ENCODE peak calls at places on chromosomes 5 and 9, in six cellular contexts. One of them, this sample, is unnamed.
A peak's percentile ranks its signal among the peaks of the same experiment; 100 is the strongest.

GRCh38 chr5:139386039-139386438 is 2.9 kb upstream of the SLC23A1 start:
- DNase-seq in K562: no peak
- DNase-seq in GM12878: no peak
- DNase-seq in SK-N-SH: no peak
- DNase-seq in HepG2: no peak
- DNase-seq in HCT116: no peak
- DNase-seq in this sample: no peak

GRCh38 chr9:107443786-107444185 is 45.8 kb downstream of the KLF4 start:
- DNase-seq in SK-N-SH: no peak
- DNase-seq in GM12878: no peak
- DNase-seq in HepG2: no peak
- DNase-seq in K562: no peak
- DNase-seq in HCT116: no peak
- DNase-seq in this sample: no peak

GRCh38 chr9:91060520-91061343 is 259.1 kb downstream of the SYK start:
- DNase-seq in GM12878: no peak
- DNase-seq in HepG2: peak; percentile 94
- DNase-seq in SK-N-SH: no peak
- DNase-seq in HCT116: no peak
- DNase-seq in K562: no peak
- DNase-seq in this sample: peak; percentile 8

GRCh38 chr5:60843693-60844428 is at the start of gene ELOVL7:
- DNase-seq in SK-N-SH: peak; percentile 87
- DNase-seq in GM12878: no peak
- DNase-seq in HCT116: peak; percentile 66
- DNase-seq in HepG2: peak; percentile 59
- DNase-seq in K562: peak; percentile 77
- DNase-seq in this sample: peak; percentile 92

GRCh38 chr5:66242050-66242449 is 98.0 kb downstream of the SREK1 start:
- DNase-seq in SK-N-SH: no peak
- DNase-seq in K562: no peak
- DNase-seq in HepG2: no peak
- DNase-seq in HCT116: no peak
- DNase-seq in GM12878: no peak
- DNase-seq in this sample: no peak

GRCh38 chr9:37417252-37417803 is 5.2 kb upstream of the GRHPR start:
- DNase-seq in HepG2: peak; percentile 18
- DNase-seq in K562: no peak
- DNase-seq in HCT116: no peak
- DNase-seq in SK-N-SH: no peak
- DNase-seq in GM12878: no peak
- DNase-seq in this sample: no peak

GRCh38 chr9:93058357-93059096 is at the start of gene SUSD3:
- DNase-seq in HCT116: peak; percentile 39
- DNase-seq in SK-N-SH: peak; percentile 97
- DNase-seq in HepG2: peak; percentile 54
- DNase-seq in K562: peak; percentile 94
- DNase-seq in GM12878: peak; percentile 60
- DNase-seq in this sample: peak; percentile 53

GRCh38 chr5:66222455-66222854 is 78.4 kb downstream of the SREK1 start:
- DNase-seq in HCT116: no peak
- DNase-seq in SK-N-SH: no peak
- DNase-seq in K562: no peak
- DNase-seq in HepG2: no peak
- DNase-seq in GM12878: peak; percentile 13
- DNase-seq in this sample: no peak

GRCh38 chr5:158819840-158820620 is 279.7 kb downstream of the EBF1 start:
- DNase-seq in GM12878: peak; percentile 77
- DNase-seq in SK-N-SH: no peak
- DNase-seq in HCT116: no peak
- DNase-seq in HepG2: no peak
- DNase-seq in K562: no peak
- DNase-seq in this sample: no peak

GRCh38 chr9:92350129-92350739 is 24.5 kb downstream of the CENPP start:
- DNase-seq in HepG2: no peak
- DNase-seq in HCT116: no peak
- DNase-seq in GM12878: no peak
- DNase-seq in K562: no peak
- DNase-seq in SK-N-SH: no peak
- DNase-seq in this sample: no peak

GRCh38 chr5:108119123-108119522 is 262.8 kb downstream of the FBXL17 start:
- DNase-seq in GM12878: no peak
- DNase-seq in K562: no peak
- DNase-seq in SK-N-SH: no peak
- DNase-seq in HCT116: no peak
- DNase-seq in HepG2: no peak
- DNase-seq in this sample: no peak

GRCh38 chr9:95085861-95086563 is 231.5 kb downstream of the FANCC start:
- DNase-seq in SK-N-SH: no peak
- DNase-seq in HCT116: no peak
- DNase-seq in GM12878: no peak
- DNase-seq in K562: no peak
- DNase-seq in HepG2: no peak
- DNase-seq in this sample: no peak

GRCh38 chr5:173326501-173326960 is 1.7 kb downstream of the STC2 start:
- DNase-seq in HCT116: no peak
- DNase-seq in HepG2: no peak
- DNase-seq in SK-N-SH: no peak
- DNase-seq in GM12878: no peak
- DNase-seq in K562: peak; percentile 18
- DNase-seq in this sample: no peak

GRCh38 chr5:132962429-132962928 is 955 bp downstream of the AFF4 start:
- DNase-seq in SK-N-SH: peak; percentile 56
- DNase-seq in K562: peak; percentile 47
- DNase-seq in HCT116: peak; percentile 32
- DNase-seq in GM12878: no peak
- DNase-seq in HepG2: peak; percentile 34
- DNase-seq in this sample: no peak

GRCh38 chr9:29322240-29322639 is 1749.0 kb upstream of the C9orf72 start:
- DNase-seq in HCT116: no peak
- DNase-seq in GM12878: peak; percentile 15
- DNase-seq in HepG2: no peak
- DNase-seq in SK-N-SH: no peak
- DNase-seq in K562: no peak
- DNase-seq in this sample: no peak

GRCh38 chr5:122454522-122454921 is 142.5 kb downstream of the SNCAIP start:
- DNase-seq in GM12878: no peak
- DNase-seq in HCT116: no peak
- DNase-seq in K562: no peak
- DNase-seq in SK-N-SH: no peak
- DNase-seq in HepG2: no peak
- DNase-seq in this sample: no peak

GRCh38 chr9:110797611-110798010 is 129.0 kb downstream of the MUSK start:
- DNase-seq in HCT116: no peak
- DNase-seq in HepG2: no peak
- DNase-seq in GM12878: no peak
- DNase-seq in K562: no peak
- DNase-seq in SK-N-SH: no peak
- DNase-seq in this sample: no peak

GRCh38 chr9:126334626-126335621 is 8.3 kb downstream of the MVB12B start:
- DNase-seq in HCT116: no peak
- DNase-seq in SK-N-SH: no peak
- DNase-seq in GM12878: no peak
- DNase-seq in K562: no peak
- DNase-seq in HepG2: peak; percentile 99
- DNase-seq in this sample: no peak

GRCh38 chr9:2972475-2972874 is 128.6 kb upstream of the PUM3 start:
- DNase-seq in SK-N-SH: no peak
- DNase-seq in HCT116: no peak
- DNase-seq in HepG2: no peak
- DNase-seq in K562: no peak
- DNase-seq in GM12878: no peak
- DNase-seq in this sample: no peak

GRCh38 chr9:463455-464125 is 248.9 kb downstream of the DOCK8 start:
- DNase-seq in K562: no peak
- DNase-seq in GM12878: no peak
- DNase-seq in HepG2: peak; percentile 47
- DNase-seq in HCT116: no peak
- DNase-seq in SK-N-SH: no peak
- DNase-seq in this sample: no peak

GRCh38 chr9:131618071-131618479 is 72.8 kb downstream of the PRRT1B start:
- DNase-seq in HCT116: no peak
- DNase-seq in K562: no peak
- DNase-seq in GM12878: no peak
- DNase-seq in HepG2: peak; percentile 78
- DNase-seq in SK-N-SH: peak; percentile 77
- DNase-seq in this sample: no peak

GRCh38 chr5:135319928-135320606 is 79.0 kb downstream of the MACROH2A1 start:
- DNase-seq in SK-N-SH: no peak
- DNase-seq in HCT116: no peak
- DNase-seq in HepG2: no peak
- DNase-seq in GM12878: no peak
- DNase-seq in K562: no peak
- DNase-seq in this sample: peak; percentile 56

GRCh38 chr5:117207088-117207668 is 632.6 kb upstream of the SEMA6A start:
- DNase-seq in K562: no peak
- DNase-seq in GM12878: no peak
- DNase-seq in HepG2: no peak
- DNase-seq in SK-N-SH: no peak
- DNase-seq in HCT116: no peak
- DNase-seq in this sample: no peak

GRCh38 chr9:110114888-110115259 is 93.1 kb downstream of the C9orf152 start:
- DNase-seq in HCT116: no peak
- DNase-seq in HepG2: no peak
- DNase-seq in SK-N-SH: no peak
- DNase-seq in GM12878: no peak
- DNase-seq in K562: no peak
- DNase-seq in this sample: no peak

GRCh38 chr5:95903838-95904237 is 57.8 kb downstream of the ELL2 start:
- DNase-seq in HepG2: no peak
- DNase-seq in GM12878: no peak
- DNase-seq in SK-N-SH: no peak
- DNase-seq in K562: no peak
- DNase-seq in HCT116: no peak
- DNase-seq in this sample: no peak

GRCh38 chr5:73096239-73096575 is 24.2 kb upstream of the TMEM171 start:
- DNase-seq in GM12878: no peak
- DNase-seq in SK-N-SH: no peak
- DNase-seq in HCT116: no peak
- DNase-seq in HepG2: no peak
- DNase-seq in K562: no peak
- DNase-seq in this sample: no peak

DNA sequence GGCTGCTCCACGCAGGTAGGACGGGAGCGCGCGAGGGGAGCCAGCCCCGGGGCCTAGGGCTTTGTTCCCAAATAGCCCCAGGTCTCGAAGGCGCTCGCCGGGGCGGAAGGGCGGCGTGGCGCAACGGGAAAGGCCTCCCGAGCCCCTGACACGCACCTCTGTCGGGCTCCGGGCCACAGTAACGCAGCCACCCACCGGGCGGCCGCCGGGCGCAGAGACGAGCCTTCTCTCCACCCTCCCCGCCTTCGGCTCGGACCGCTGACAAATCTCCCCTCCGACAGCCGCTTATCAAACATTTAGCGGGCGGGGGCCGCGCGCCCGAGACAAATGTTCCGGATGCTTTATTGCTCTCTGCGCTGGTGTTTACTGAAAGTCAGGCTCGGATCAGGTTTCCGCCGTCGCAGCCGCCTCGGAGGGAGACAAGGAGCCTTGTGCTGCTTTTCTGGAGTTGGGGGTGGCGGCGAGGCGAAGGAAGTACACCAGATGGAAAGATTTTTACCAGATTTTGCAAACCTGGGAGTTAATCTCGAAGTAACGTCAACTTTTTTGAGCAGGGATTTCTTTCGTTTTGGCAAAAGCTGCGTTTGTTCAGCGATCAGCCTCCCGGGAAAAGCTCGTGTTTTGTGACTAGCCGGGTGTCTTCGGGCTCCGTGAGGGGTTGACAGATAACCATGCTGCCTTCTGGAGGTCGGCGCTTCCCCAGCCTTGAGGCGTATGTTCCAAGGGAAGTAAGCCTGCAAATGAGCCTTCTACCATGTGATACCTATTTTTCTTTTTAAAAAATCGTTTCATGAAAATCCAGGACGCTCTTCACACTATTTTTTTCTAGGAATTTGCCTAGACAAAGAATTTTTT is 956 bp downstream of the RGMB start:
- DNase-seq in HCT116: no peak
- DNase-seq in SK-N-SH: peak; percentile 70
- DNase-seq in HepG2: peak; percentile 61
- DNase-seq in K562: no peak
- DNase-seq in GM12878: no peak
- DNase-seq in this sample: peak; percentile 76
- TF ChIP-seq POLR2AphosphoS5 in HCT116: no peak
- TF ChIP-seq POLR2AphosphoS5 in SK-N-SH: no peak
- TF ChIP-seq POLR2AphosphoS5 in HepG2: no peak
- TF ChIP-seq POLR2AphosphoS5 in K562: no peak
- TF ChIP-seq POLR2AphosphoS5 in GM12878: no peak
- TF ChIP-seq POLR2AphosphoS5 in this sample: no peak

DNA sequence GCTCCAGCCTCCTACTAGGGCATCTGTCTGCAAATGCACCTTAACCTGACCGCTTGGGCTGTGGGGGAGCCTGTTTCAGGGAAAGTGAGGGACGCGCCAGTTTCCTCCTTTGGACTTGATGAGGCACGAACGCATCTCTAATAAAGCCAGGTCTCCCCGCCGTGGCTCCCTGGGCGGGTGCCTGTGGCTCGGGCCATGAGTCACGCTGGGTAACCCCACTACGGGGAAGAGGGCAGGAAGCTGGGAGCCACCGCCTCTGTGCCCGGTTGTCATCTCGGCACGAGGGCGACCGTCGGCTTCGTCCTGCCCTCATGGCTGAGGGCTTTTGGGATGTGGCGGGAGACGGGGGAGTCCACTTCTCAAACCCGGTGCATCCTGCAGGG is 12.1 kb downstream of the NOTCH1 start:
- DNase-seq in GM12878: no peak
- DNase-seq in SK-N-SH: no peak
- DNase-seq in K562: no peak
- DNase-seq in HepG2: no peak
- DNase-seq in HCT116: no peak
- DNase-seq in this sample: no peak
- TF ChIP-seq RAD21 in GM12878: no peak
- TF ChIP-seq RAD21 in SK-N-SH: no peak
- TF ChIP-seq RAD21 in K562: no peak
- TF ChIP-seq RAD21 in HepG2: no peak
- TF ChIP-seq RAD21 in HCT116: no peak
- TF ChIP-seq RAD21 in this sample: no peak

GRCh38 chr5:151757233-151758140 is 944 bp downstream of the ATOX1 start:
- DNase-seq in HepG2: no peak
- DNase-seq in SK-N-SH: no peak
- DNase-seq in K562: peak; percentile 52
- DNase-seq in GM12878: no peak
- DNase-seq in HCT116: no peak
- DNase-seq in this sample: no peak

GRCh38 chr5:151758141-151758429 is 346 bp downstream of the ATOX1 start:
- DNase-seq in GM12878: no peak
- DNase-seq in HepG2: no peak
- DNase-seq in K562: peak; percentile 47
- DNase-seq in HCT116: no peak
- DNase-seq in SK-N-SH: no peak
- DNase-seq in this sample: no peak

GRCh38 chr5:151755383-151755782 is 3.0 kb downstream of the ATOX1 start:
- DNase-seq in HepG2: peak; percentile 82
- DNase-seq in K562: peak; percentile 27
- DNase-seq in HCT116: no peak
- DNase-seq in SK-N-SH: no peak
- DNase-seq in GM12878: no peak
- DNase-seq in this sample: no peak

GRCh38 chr5:151758430-151759241 is at the start of gene ATOX1:
- DNase-seq in GM12878: peak; percentile 58
- DNase-seq in HepG2: peak; percentile 85
- DNase-seq in HCT116: peak; percentile 67
- DNase-seq in SK-N-SH: peak; percentile 100
- DNase-seq in K562: peak; percentile 99
- DNase-seq in this sample: peak; percentile 94
- TF ChIP-seq POLR2AphosphoS5 in GM12878: peak; percentile 98
- TF ChIP-seq POLR2AphosphoS5 in HepG2: peak; percentile 84
- TF ChIP-seq POLR2AphosphoS5 in HCT116: peak; percentile 98
- TF ChIP-seq POLR2AphosphoS5 in SK-N-SH: peak; percentile 93
- TF ChIP-seq POLR2AphosphoS5 in K562: peak; percentile 88
- TF ChIP-seq POLR2AphosphoS5 in this sample: peak; percentile 84

GRCh38 chr5:145260670-145261069 is 574.5 kb downstream of the PRELID2 start:
- DNase-seq in HCT116: no peak
- DNase-seq in SK-N-SH: no peak
- DNase-seq in GM12878: no peak
- DNase-seq in K562: no peak
- DNase-seq in HepG2: no peak
- DNase-seq in this sample: no peak
- TF ChIP-seq RAD21 in HCT116: no peak
- TF ChIP-seq RAD21 in SK-N-SH: no peak
- TF ChIP-seq RAD21 in GM12878: no peak
- TF ChIP-seq RAD21 in K562: no peak
- TF ChIP-seq RAD21 in HepG2: no peak
- TF ChIP-seq RAD21 in this sample: no peak

This sample was measured in H1.